ENCODE peak calls at places on chromosome 20, in nine cellular contexts. One of them, this sample, is unnamed.
A peak's percentile ranks its signal among the peaks of the same experiment; 100 is the strongest.

GRCh38 chr20:18258126-18258860 is 30.0 kb upstream of the ZNF133 start:
- DNase-seq in endothelial cell: no peak
- DNase-seq in omental fat pad: no peak
- DNase-seq in RWPE1: no peak
- DNase-seq in K562: no peak
- DNase-seq in B cell: no peak
- DNase-seq in fibroblast of the aortic adventitia: no peak
- DNase-seq in Calu3: no peak
- DNase-seq in heart right ventricle: no peak
- DNase-seq in this sample: no peak

GRCh38 chr20:53244711-53245110 is 272.6 kb downstream of the TSHZ2 start:
- DNase-seq in endothelial cell: no peak
- DNase-seq in omental fat pad: no peak
- DNase-seq in RWPE1: no peak
- DNase-seq in K562: no peak
- DNase-seq in B cell: no peak
- DNase-seq in fibroblast of the aortic adventitia: no peak
- DNase-seq in Calu3: no peak
- DNase-seq in heart right ventricle: no peak
- DNase-seq in this sample: no peak

GRCh38 chr20:58313366-58313765 is 3.9 kb downstream of the RAB22A start:
- DNase-seq in endothelial cell: no peak
- DNase-seq in omental fat pad: no peak
- DNase-seq in RWPE1: no peak
- DNase-seq in K562: no peak
- DNase-seq in B cell: no peak
- DNase-seq in fibroblast of the aortic adventitia: no peak
- DNase-seq in Calu3: no peak
- DNase-seq in heart right ventricle: no peak
- DNase-seq in this sample: no peak

GRCh38 chr20:11376998-11377397 is 540.7 kb upstream of the BTBD3 start:
- DNase-seq in endothelial cell: no peak
- DNase-seq in omental fat pad: no peak
- DNase-seq in RWPE1: no peak
- DNase-seq in K562: no peak
- DNase-seq in B cell: no peak
- DNase-seq in fibroblast of the aortic adventitia: peak; percentile 65
- DNase-seq in Calu3: no peak
- DNase-seq in heart right ventricle: no peak
- DNase-seq in this sample: no peak

GRCh38 chr20:62653951-62654685 is 11.8 kb downstream of the SLCO4A1 start:
- DNase-seq in endothelial cell: no peak
- DNase-seq in omental fat pad: no peak
- DNase-seq in RWPE1: no peak
- DNase-seq in K562: no peak
- DNase-seq in B cell: no peak
- DNase-seq in fibroblast of the aortic adventitia: no peak
- DNase-seq in Calu3: no peak
- DNase-seq in heart right ventricle: no peak
- DNase-seq in this sample: no peak

GRCh38 chr20:2140561-2140960 is 38.9 kb downstream of the STK35 start:
- DNase-seq in endothelial cell: no peak
- DNase-seq in omental fat pad: no peak
- DNase-seq in RWPE1: no peak
- DNase-seq in K562: no peak
- DNase-seq in B cell: no peak
- DNase-seq in fibroblast of the aortic adventitia: peak; percentile 60
- DNase-seq in Calu3: no peak
- DNase-seq in heart right ventricle: peak; percentile 80
- DNase-seq in this sample: no peak

GRCh38 chr20:63858393-63859165 is 2.7 kb upstream of the ABHD16B start:
- DNase-seq in endothelial cell: peak; percentile 62
- DNase-seq in omental fat pad: no peak
- DNase-seq in RWPE1: no peak
- DNase-seq in K562: peak; percentile 59
- DNase-seq in B cell: no peak
- DNase-seq in fibroblast of the aortic adventitia: no peak
- DNase-seq in Calu3: no peak
- DNase-seq in heart right ventricle: peak; percentile 85
- DNase-seq in this sample: no peak

GRCh38 chr20:13718161-13718560 is 66.6 kb downstream of the ESF1 start:
- DNase-seq in endothelial cell: no peak
- DNase-seq in omental fat pad: no peak
- DNase-seq in RWPE1: no peak
- DNase-seq in K562: no peak
- DNase-seq in B cell: no peak
- DNase-seq in fibroblast of the aortic adventitia: no peak
- DNase-seq in Calu3: no peak
- DNase-seq in heart right ventricle: no peak
- DNase-seq in this sample: no peak

GRCh38 chr20:49279677-49280462 is 2.0 kb upstream of the ZNFX1 start:
- DNase-seq in endothelial cell: no peak
- DNase-seq in omental fat pad: no peak
- DNase-seq in RWPE1: no peak
- DNase-seq in K562: no peak
- DNase-seq in B cell: no peak
- DNase-seq in fibroblast of the aortic adventitia: no peak
- DNase-seq in Calu3: no peak
- DNase-seq in heart right ventricle: no peak
- DNase-seq in this sample: no peak

GRCh38 chr20:33653900-33654596 is 8.1 kb upstream of the C20orf144 start:
- DNase-seq in endothelial cell: no peak
- DNase-seq in omental fat pad: no peak
- DNase-seq in RWPE1: peak; percentile 64
- DNase-seq in K562: no peak
- DNase-seq in B cell: no peak
- DNase-seq in fibroblast of the aortic adventitia: no peak
- DNase-seq in Calu3: peak; percentile 97
- DNase-seq in heart right ventricle: no peak
- DNase-seq in this sample: no peak

GRCh38 chr20:55882922-55883321 is 122.4 kb downstream of the CBLN4 start:
- DNase-seq in endothelial cell: no peak
- DNase-seq in omental fat pad: no peak
- DNase-seq in RWPE1: no peak
- DNase-seq in K562: no peak
- DNase-seq in B cell: no peak
- DNase-seq in fibroblast of the aortic adventitia: no peak
- DNase-seq in Calu3: no peak
- DNase-seq in heart right ventricle: no peak
- DNase-seq in this sample: no peak

GRCh38 chr20:62652051-62652893 is 10.0 kb downstream of the SLCO4A1 start:
- DNase-seq in endothelial cell: peak; percentile 42
- DNase-seq in omental fat pad: peak; percentile 88
- DNase-seq in RWPE1: peak; percentile 99
- DNase-seq in K562: peak; percentile 62
- DNase-seq in B cell: peak; percentile 88
- DNase-seq in fibroblast of the aortic adventitia: peak; percentile 99
- DNase-seq in Calu3: peak; percentile 91
- DNase-seq in heart right ventricle: peak; percentile 95
- DNase-seq in this sample: peak; percentile 98

GRCh38 chr20:43365691-43366090 is 92.0 kb upstream of the SRSF6 start:
- DNase-seq in endothelial cell: no peak
- DNase-seq in omental fat pad: no peak
- DNase-seq in RWPE1: no peak
- DNase-seq in K562: no peak
- DNase-seq in B cell: no peak
- DNase-seq in fibroblast of the aortic adventitia: no peak
- DNase-seq in Calu3: no peak
- DNase-seq in heart right ventricle: no peak
- DNase-seq in this sample: no peak

GRCh38 chr20:41140226-41141133 is 3.1 kb downstream of the PLCG1 start:
- DNase-seq in endothelial cell: no peak
- DNase-seq in omental fat pad: no peak
- DNase-seq in RWPE1: no peak
- DNase-seq in K562: no peak
- DNase-seq in B cell: peak; percentile 27
- DNase-seq in fibroblast of the aortic adventitia: no peak
- DNase-seq in Calu3: no peak
- DNase-seq in heart right ventricle: no peak
- DNase-seq in this sample: no peak

GRCh38 chr20:58173930-58174707 is 54.3 kb downstream of the ANKRD60 start:
- DNase-seq in endothelial cell: no peak
- DNase-seq in omental fat pad: no peak
- DNase-seq in RWPE1: no peak
- DNase-seq in K562: no peak
- DNase-seq in B cell: no peak
- DNase-seq in fibroblast of the aortic adventitia: no peak
- DNase-seq in Calu3: no peak
- DNase-seq in heart right ventricle: peak; percentile 9
- DNase-seq in this sample: no peak

GRCh38 chr20:33441142-33441955 is 2.2 kb downstream of the SNTA1 start:
- DNase-seq in endothelial cell: no peak
- DNase-seq in omental fat pad: no peak
- DNase-seq in RWPE1: no peak
- DNase-seq in K562: peak; percentile 40
- DNase-seq in B cell: no peak
- DNase-seq in fibroblast of the aortic adventitia: no peak
- DNase-seq in Calu3: no peak
- DNase-seq in heart right ventricle: no peak
- DNase-seq in this sample: no peak

GRCh38 chr20:18504479-18505060 is 3.2 kb upstream of the SEC23B start:
- DNase-seq in endothelial cell: no peak
- DNase-seq in omental fat pad: no peak
- DNase-seq in RWPE1: no peak
- DNase-seq in K562: no peak
- DNase-seq in B cell: no peak
- DNase-seq in fibroblast of the aortic adventitia: peak; percentile 52
- DNase-seq in Calu3: no peak
- DNase-seq in heart right ventricle: peak; percentile 57
- DNase-seq in this sample: no peak

GRCh38 chr20:46148313-46149213 is 30.4 kb downstream of the CD40 start:
- DNase-seq in endothelial cell: no peak
- DNase-seq in omental fat pad: no peak
- DNase-seq in RWPE1: no peak
- DNase-seq in K562: no peak
- DNase-seq in B cell: no peak
- DNase-seq in fibroblast of the aortic adventitia: no peak
- DNase-seq in Calu3: no peak
- DNase-seq in heart right ventricle: no peak
- DNase-seq in this sample: no peak

GRCh38 chr20:10467985-10468845 is 33.1 kb downstream of the SLX4IP start:
- DNase-seq in endothelial cell: no peak
- DNase-seq in omental fat pad: no peak
- DNase-seq in RWPE1: no peak
- DNase-seq in K562: no peak
- DNase-seq in B cell: no peak
- DNase-seq in fibroblast of the aortic adventitia: peak; percentile 31
- DNase-seq in Calu3: no peak
- DNase-seq in heart right ventricle: no peak
- DNase-seq in this sample: no peak

GRCh38 chr20:33401042-33401921 is at the start of gene CDK5RAP1:
- DNase-seq in endothelial cell: peak; percentile 81
- DNase-seq in omental fat pad: peak; percentile 66
- DNase-seq in RWPE1: peak; percentile 94
- DNase-seq in K562: peak; percentile 84
- DNase-seq in B cell: peak; percentile 91
- DNase-seq in fibroblast of the aortic adventitia: peak; percentile 94
- DNase-seq in Calu3: peak; percentile 91
- DNase-seq in heart right ventricle: peak; percentile 88
- DNase-seq in this sample: peak; percentile 70

GRCh38 chr20:52060794-52061714 is 130.5 kb downstream of the ZFP64 start:
- DNase-seq in endothelial cell: peak; percentile 30
- DNase-seq in omental fat pad: no peak
- DNase-seq in RWPE1: peak; percentile 33
- DNase-seq in K562: no peak
- DNase-seq in B cell: no peak
- DNase-seq in fibroblast of the aortic adventitia: peak; percentile 25
- DNase-seq in Calu3: peak; percentile 38
- DNase-seq in heart right ventricle: no peak
- DNase-seq in this sample: no peak
- TF ChIP-seq CTCF in endothelial cell: no peak
- TF ChIP-seq CTCF in omental fat pad: no peak
- TF ChIP-seq CTCF in RWPE1: peak; percentile 57
- TF ChIP-seq CTCF in K562: peak; percentile 20
- TF ChIP-seq CTCF in B cell: no peak
- TF ChIP-seq CTCF in fibroblast of the aortic adventitia: peak; percentile 34
- TF ChIP-seq CTCF in Calu3: peak; percentile 37
- TF ChIP-seq CTCF in heart right ventricle: peak; percentile 29
- TF ChIP-seq CTCF in this sample: peak; percentile 33

GRCh38 chr20:44494266-44494665 is 18.6 kb downstream of the TTPAL start:
- DNase-seq in endothelial cell: no peak
- DNase-seq in omental fat pad: no peak
- DNase-seq in RWPE1: no peak
- DNase-seq in K562: no peak
- DNase-seq in B cell: no peak
- DNase-seq in fibroblast of the aortic adventitia: peak; percentile 74
- DNase-seq in Calu3: no peak
- DNase-seq in heart right ventricle: no peak
- DNase-seq in this sample: no peak
- TF ChIP-seq CTCF in endothelial cell: no peak
- TF ChIP-seq CTCF in omental fat pad: no peak
- TF ChIP-seq CTCF in RWPE1: no peak
- TF ChIP-seq CTCF in K562: no peak
- TF ChIP-seq CTCF in B cell: no peak
- TF ChIP-seq CTCF in fibroblast of the aortic adventitia: no peak
- TF ChIP-seq CTCF in Calu3: no peak
- TF ChIP-seq CTCF in heart right ventricle: no peak
- TF ChIP-seq CTCF in this sample: no peak

GRCh38 chr20:59526242-59527225 is 77.8 kb upstream of the PHACTR3 start:
- DNase-seq in endothelial cell: no peak
- DNase-seq in omental fat pad: no peak
- DNase-seq in RWPE1: no peak
- DNase-seq in K562: no peak
- DNase-seq in B cell: no peak
- DNase-seq in fibroblast of the aortic adventitia: no peak
- DNase-seq in Calu3: no peak
- DNase-seq in heart right ventricle: no peak
- DNase-seq in this sample: no peak
- TF ChIP-seq CTCF in endothelial cell: no peak
- TF ChIP-seq CTCF in omental fat pad: no peak
- TF ChIP-seq CTCF in RWPE1: peak; percentile 33
- TF ChIP-seq CTCF in K562: peak; percentile 30
- TF ChIP-seq CTCF in B cell: no peak
- TF ChIP-seq CTCF in fibroblast of the aortic adventitia: peak; percentile 23
- TF ChIP-seq CTCF in Calu3: peak; percentile 43
- TF ChIP-seq CTCF in heart right ventricle: no peak
- TF ChIP-seq CTCF in this sample: peak; percentile 33

GRCh38 chr20:16279320-16279719 is 293.9 kb downstream of the KIF16B start:
- DNase-seq in endothelial cell: peak; percentile 17
- DNase-seq in omental fat pad: no peak
- DNase-seq in RWPE1: no peak
- DNase-seq in K562: no peak
- DNase-seq in B cell: no peak
- DNase-seq in fibroblast of the aortic adventitia: no peak
- DNase-seq in Calu3: no peak
- DNase-seq in heart right ventricle: no peak
- DNase-seq in this sample: no peak
- TF ChIP-seq CTCF in endothelial cell: no peak
- TF ChIP-seq CTCF in omental fat pad: no peak
- TF ChIP-seq CTCF in RWPE1: no peak
- TF ChIP-seq CTCF in K562: peak; percentile 28
- TF ChIP-seq CTCF in B cell: no peak
- TF ChIP-seq CTCF in fibroblast of the aortic adventitia: no peak
- TF ChIP-seq CTCF in Calu3: no peak
- TF ChIP-seq CTCF in heart right ventricle: no peak
- TF ChIP-seq CTCF in this sample: no peak

DNA sequence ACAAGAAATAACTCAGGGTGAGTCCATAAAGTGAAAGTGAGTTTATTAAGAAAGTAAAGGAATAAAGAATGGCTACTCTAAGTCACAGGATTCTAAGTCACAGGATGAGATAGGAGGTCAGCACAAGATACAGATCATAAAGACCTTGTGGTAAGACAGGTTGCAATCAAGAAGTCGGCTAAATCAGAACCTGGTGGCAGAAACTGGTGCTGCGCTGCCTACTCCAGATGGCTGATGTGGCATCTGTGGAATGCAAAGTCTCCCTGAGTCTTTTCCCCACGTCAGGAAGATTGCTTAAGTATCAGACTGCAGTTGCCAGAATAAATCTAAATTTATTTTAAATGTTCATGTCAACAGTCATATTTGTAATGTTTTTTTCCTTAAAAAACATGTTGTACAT is 10.7 kb upstream of the KCNK15 start:
- DNase-seq in endothelial cell: peak; percentile 32
- DNase-seq in omental fat pad: no peak
- DNase-seq in RWPE1: peak; percentile 76
- DNase-seq in K562: peak; percentile 33
- DNase-seq in B cell: no peak
- DNase-seq in fibroblast of the aortic adventitia: peak; percentile 79
- DNase-seq in Calu3: peak; percentile 55
- DNase-seq in heart right ventricle: no peak
- DNase-seq in this sample: no peak
- TF ChIP-seq CTCF in endothelial cell: peak; percentile 16
- TF ChIP-seq CTCF in omental fat pad: no peak
- TF ChIP-seq CTCF in RWPE1: peak; percentile 19
- TF ChIP-seq CTCF in K562: no peak
- TF ChIP-seq CTCF in B cell: no peak
- TF ChIP-seq CTCF in fibroblast of the aortic adventitia: peak; percentile 36
- TF ChIP-seq CTCF in Calu3: peak; percentile 41
- TF ChIP-seq CTCF in heart right ventricle: peak; percentile 7
- TF ChIP-seq CTCF in this sample: no peak